ENCODE peak calls at places on chromosomes 13 and 19, in seven cellular contexts. One of them, this sample, is unnamed.

GRCh38 chr13:39941236-39941635 is 285.8 kb downstream of the COG6 start:
- DNase-seq in A549: no peak
- DNase-seq in GM20000: no peak
- DNase-seq in Calu3: no peak
- DNase-seq in upper lobe of right lung: no peak
- DNase-seq in WTC11: peak; percentile 18
- DNase-seq in dorsolateral prefrontal cortex: no peak
- DNase-seq in this sample: no peak

GRCh38 chr13:113978741-113979481 is 5.0 kb upstream of the C13orf46 start:
- DNase-seq in A549: no peak
- DNase-seq in GM20000: no peak
- DNase-seq in Calu3: no peak
- DNase-seq in upper lobe of right lung: peak; percentile 63
- DNase-seq in WTC11: peak; percentile 7
- DNase-seq in dorsolateral prefrontal cortex: no peak
- DNase-seq in this sample: no peak

GRCh38 chr19:15875075-15875474 is 22.8 kb downstream of the CYP4F2 start:
- DNase-seq in A549: no peak
- DNase-seq in GM20000: no peak
- DNase-seq in Calu3: no peak
- DNase-seq in upper lobe of right lung: no peak
- DNase-seq in WTC11: no peak
- DNase-seq in dorsolateral prefrontal cortex: no peak
- DNase-seq in this sample: no peak

GRCh38 chr19:18093439-18094161 is 4.0 kb upstream of the MAST3 start:
- DNase-seq in A549: peak; percentile 52
- DNase-seq in GM20000: no peak
- DNase-seq in Calu3: no peak
- DNase-seq in upper lobe of right lung: no peak
- DNase-seq in WTC11: no peak
- DNase-seq in dorsolateral prefrontal cortex: no peak
- DNase-seq in this sample: no peak

GRCh38 chr13:112828082-112828699 is 138.4 kb downstream of the ATP11A start:
- DNase-seq in A549: no peak
- DNase-seq in GM20000: peak; percentile 57
- DNase-seq in Calu3: no peak
- DNase-seq in upper lobe of right lung: no peak
- DNase-seq in WTC11: no peak
- DNase-seq in dorsolateral prefrontal cortex: no peak
- DNase-seq in this sample: peak; percentile 76

GRCh38 chr13:30722361-30722760 is 13.0 kb upstream of the ALOX5AP start:
- DNase-seq in A549: no peak
- DNase-seq in GM20000: no peak
- DNase-seq in Calu3: no peak
- DNase-seq in upper lobe of right lung: no peak
- DNase-seq in WTC11: no peak
- DNase-seq in dorsolateral prefrontal cortex: no peak
- DNase-seq in this sample: no peak

GRCh38 chr19:54523403-54523802 is 20.8 kb downstream of the LAIR2 start:
- DNase-seq in A549: no peak
- DNase-seq in GM20000: no peak
- DNase-seq in Calu3: no peak
- DNase-seq in upper lobe of right lung: no peak
- DNase-seq in WTC11: no peak
- DNase-seq in dorsolateral prefrontal cortex: no peak
- DNase-seq in this sample: no peak

GRCh38 chr19:2461751-2462634 is 5.2 kb upstream of the LMNB2 start:
- DNase-seq in A549: no peak
- DNase-seq in GM20000: peak; percentile 90
- DNase-seq in Calu3: peak; percentile 66
- DNase-seq in upper lobe of right lung: peak; percentile 79
- DNase-seq in WTC11: peak; percentile 78
- DNase-seq in dorsolateral prefrontal cortex: no peak
- DNase-seq in this sample: peak; percentile 89

GRCh38 chr19:51250786-51251452 is at the start of gene SIGLECL1:
- DNase-seq in A549: no peak
- DNase-seq in GM20000: no peak
- DNase-seq in Calu3: no peak
- DNase-seq in upper lobe of right lung: no peak
- DNase-seq in WTC11: peak; percentile 18
- DNase-seq in dorsolateral prefrontal cortex: no peak
- DNase-seq in this sample: no peak

GRCh38 chr13:76014618-76015315 is 378.6 kb downstream of the LMO7 start:
- DNase-seq in A549: no peak
- DNase-seq in GM20000: no peak
- DNase-seq in Calu3: peak; percentile 35
- DNase-seq in upper lobe of right lung: no peak
- DNase-seq in WTC11: no peak
- DNase-seq in dorsolateral prefrontal cortex: no peak
- DNase-seq in this sample: no peak

GRCh38 chr19:6394831-6395230 is 1.9 kb upstream of the GTF2F1 start:
- DNase-seq in A549: no peak
- DNase-seq in GM20000: no peak
- DNase-seq in Calu3: no peak
- DNase-seq in upper lobe of right lung: no peak
- DNase-seq in WTC11: no peak
- DNase-seq in dorsolateral prefrontal cortex: no peak
- DNase-seq in this sample: no peak

GRCh38 chr13:44903596-44903995 is 85.7 kb downstream of the NUFIP1 start:
- DNase-seq in A549: no peak
- DNase-seq in GM20000: no peak
- DNase-seq in Calu3: no peak
- DNase-seq in upper lobe of right lung: peak; percentile 67
- DNase-seq in WTC11: no peak
- DNase-seq in dorsolateral prefrontal cortex: no peak
- DNase-seq in this sample: no peak

GRCh38 chr13:90461398-90461797 is 886.1 kb upstream of the MIR17HG start:
- DNase-seq in A549: no peak
- DNase-seq in GM20000: no peak
- DNase-seq in Calu3: no peak
- DNase-seq in upper lobe of right lung: no peak
- DNase-seq in WTC11: no peak
- DNase-seq in dorsolateral prefrontal cortex: no peak
- DNase-seq in this sample: no peak

GRCh38 chr19:49680473-49681351 is 3.6 kb downstream of the PRMT1 start:
- DNase-seq in A549: peak; percentile 95
- DNase-seq in GM20000: peak; percentile 96
- DNase-seq in Calu3: peak; percentile 97
- DNase-seq in upper lobe of right lung: peak; percentile 95
- DNase-seq in WTC11: peak; percentile 99
- DNase-seq in dorsolateral prefrontal cortex: peak; percentile 91
- DNase-seq in this sample: peak; percentile 95

GRCh38 chr13:87810920-87811344 is 139.8 kb downstream of the SLITRK5 start:
- DNase-seq in A549: peak; percentile 21
- DNase-seq in GM20000: no peak
- DNase-seq in Calu3: no peak
- DNase-seq in upper lobe of right lung: peak; percentile 39
- DNase-seq in WTC11: no peak
- DNase-seq in dorsolateral prefrontal cortex: no peak
- DNase-seq in this sample: no peak

GRCh38 chr19:38877781-38878574 is at the start of gene RINL:
- DNase-seq in A549: no peak
- DNase-seq in GM20000: peak; percentile 87
- DNase-seq in Calu3: peak; percentile 27
- DNase-seq in upper lobe of right lung: peak; percentile 76
- DNase-seq in WTC11: no peak
- DNase-seq in dorsolateral prefrontal cortex: no peak
- DNase-seq in this sample: peak; percentile 84

GRCh38 chr13:78160793-78161192 is 242.2 kb upstream of the EDNRB start:
- DNase-seq in A549: no peak
- DNase-seq in GM20000: peak; percentile 14
- DNase-seq in Calu3: no peak
- DNase-seq in upper lobe of right lung: no peak
- DNase-seq in WTC11: no peak
- DNase-seq in dorsolateral prefrontal cortex: no peak
- DNase-seq in this sample: peak; percentile 13

GRCh38 chr13:112664501-112665203 is 25.2 kb upstream of the ATP11A start:
- DNase-seq in A549: no peak
- DNase-seq in GM20000: no peak
- DNase-seq in Calu3: no peak
- DNase-seq in upper lobe of right lung: peak; percentile 39
- DNase-seq in WTC11: no peak
- DNase-seq in dorsolateral prefrontal cortex: no peak
- DNase-seq in this sample: no peak

GRCh38 chr19:2478324-2478755 is 2.4 kb downstream of the GADD45B start:
- DNase-seq in A549: no peak
- DNase-seq in GM20000: no peak
- DNase-seq in Calu3: peak; percentile 68
- DNase-seq in upper lobe of right lung: peak; percentile 87
- DNase-seq in WTC11: no peak
- DNase-seq in dorsolateral prefrontal cortex: no peak
- DNase-seq in this sample: no peak

GRCh38 chr13:111344471-111345191 is 24.2 kb downstream of the TEX29 start:
- DNase-seq in A549: no peak
- DNase-seq in GM20000: no peak
- DNase-seq in Calu3: no peak
- DNase-seq in upper lobe of right lung: peak; percentile 89
- DNase-seq in WTC11: peak; percentile 85
- DNase-seq in dorsolateral prefrontal cortex: no peak
- DNase-seq in this sample: no peak

GRCh38 chr13:51475727-51476521 is 23.1 kb upstream of the INTS6 start:
- DNase-seq in A549: no peak
- DNase-seq in GM20000: no peak
- DNase-seq in Calu3: no peak
- DNase-seq in upper lobe of right lung: no peak
- DNase-seq in WTC11: no peak
- DNase-seq in dorsolateral prefrontal cortex: no peak
- DNase-seq in this sample: no peak

DNA sequence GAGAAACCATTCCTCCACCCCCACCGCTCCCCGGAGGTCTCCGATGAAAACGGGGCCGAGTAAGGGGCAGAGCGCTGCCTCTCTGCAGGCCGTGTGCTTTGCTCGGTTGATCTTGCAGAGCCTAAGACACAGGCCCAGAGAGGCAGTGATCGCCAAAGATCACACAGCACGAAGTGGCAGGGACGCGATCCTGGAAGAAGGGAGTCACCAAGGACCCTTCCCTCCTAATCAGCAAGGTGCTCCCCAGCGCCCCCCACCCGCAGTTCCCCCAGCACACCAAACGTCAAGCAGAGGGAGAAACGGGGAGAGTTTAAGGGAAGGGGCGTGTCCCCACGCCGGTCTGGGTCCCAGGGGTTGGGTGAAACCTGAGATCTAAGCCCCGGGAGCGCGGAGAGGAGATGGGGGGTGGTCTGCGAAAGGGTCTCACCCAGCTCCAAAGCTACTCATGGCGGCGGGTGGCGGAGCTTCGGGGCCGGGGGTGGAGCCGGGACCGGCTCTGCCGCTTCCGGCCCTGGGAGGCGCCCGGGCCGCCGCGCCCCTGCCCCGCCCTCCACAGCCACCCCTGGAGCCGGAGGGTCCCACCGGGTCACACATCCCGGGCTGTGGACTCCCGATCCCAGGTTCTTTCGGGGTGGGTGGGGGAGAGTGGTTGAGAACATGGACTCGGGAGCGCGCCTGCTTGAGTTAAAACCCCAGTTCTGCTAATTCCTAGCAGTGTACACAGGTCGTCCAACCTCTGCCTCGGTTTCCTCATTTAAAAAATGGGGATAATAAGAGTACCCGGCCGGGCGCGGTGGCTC is at the start of gene EML2:
- DNase-seq in A549: peak; percentile 71
- DNase-seq in GM20000: peak; percentile 77
- DNase-seq in Calu3: peak; percentile 80
- DNase-seq in upper lobe of right lung: peak; percentile 82
- DNase-seq in WTC11: peak; percentile 90
- DNase-seq in dorsolateral prefrontal cortex: no peak
- DNase-seq in this sample: peak; percentile 76
- TF ChIP-seq CTCF in A549: peak; percentile 60
- TF ChIP-seq CTCF in GM20000: peak; percentile 48
- TF ChIP-seq CTCF in Calu3: peak; percentile 62
- TF ChIP-seq CTCF in upper lobe of right lung: peak; percentile 34
- TF ChIP-seq CTCF in WTC11: no peak
- TF ChIP-seq CTCF in dorsolateral prefrontal cortex: no peak
- TF ChIP-seq CTCF in this sample: peak; percentile 43

GRCh38 chr13:36207672-36208071 is 6.7 kb downstream of the SOHLH2 start:
- DNase-seq in A549: no peak
- DNase-seq in GM20000: no peak
- DNase-seq in Calu3: no peak
- DNase-seq in upper lobe of right lung: no peak
- DNase-seq in WTC11: no peak
- DNase-seq in dorsolateral prefrontal cortex: no peak
- DNase-seq in this sample: no peak
- TF ChIP-seq CTCF in A549: no peak
- TF ChIP-seq CTCF in GM20000: no peak
- TF ChIP-seq CTCF in Calu3: no peak
- TF ChIP-seq CTCF in upper lobe of right lung: no peak
- TF ChIP-seq CTCF in WTC11: no peak
- TF ChIP-seq CTCF in dorsolateral prefrontal cortex: no peak
- TF ChIP-seq CTCF in this sample: no peak

DNA sequence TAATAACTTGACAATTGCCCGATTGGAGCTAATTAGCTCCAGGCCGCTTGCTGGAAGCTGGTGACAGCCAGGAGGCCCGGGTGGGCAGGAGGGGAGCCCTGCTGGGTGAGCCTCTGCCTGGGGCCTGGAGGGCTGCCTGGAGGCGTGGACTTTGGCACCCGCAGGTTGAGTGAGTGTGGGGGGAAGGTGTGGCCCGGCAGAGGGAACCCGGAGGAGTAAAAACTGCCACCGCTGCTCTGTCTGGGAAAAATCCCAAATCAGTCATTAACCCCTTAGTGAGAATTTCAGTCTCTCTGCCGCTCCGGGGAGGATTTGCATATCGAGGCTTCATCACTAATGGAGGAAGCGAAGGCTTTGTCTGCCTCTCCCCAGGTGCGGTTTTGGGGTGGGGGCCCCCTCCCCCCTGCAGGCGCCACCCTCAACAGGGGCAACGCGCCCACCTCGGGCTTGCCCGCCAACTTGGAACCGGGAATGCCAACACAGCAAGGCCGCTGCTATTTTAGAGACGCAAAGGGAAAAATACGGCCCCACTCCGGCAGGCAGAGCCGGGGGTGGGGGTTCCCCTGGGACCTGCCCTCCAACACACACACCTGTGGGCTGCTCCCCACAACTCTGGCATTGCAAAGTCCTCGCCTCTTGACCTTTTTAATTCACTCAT is 6.2 kb downstream of the EFNA2 start:
- DNase-seq in A549: no peak
- DNase-seq in GM20000: peak; percentile 85
- DNase-seq in Calu3: no peak
- DNase-seq in upper lobe of right lung: no peak
- DNase-seq in WTC11: no peak
- DNase-seq in dorsolateral prefrontal cortex: no peak
- DNase-seq in this sample: peak; percentile 82
- TF ChIP-seq CTCF in A549: no peak
- TF ChIP-seq CTCF in GM20000: no peak
- TF ChIP-seq CTCF in Calu3: no peak
- TF ChIP-seq CTCF in upper lobe of right lung: no peak
- TF ChIP-seq CTCF in WTC11: no peak
- TF ChIP-seq CTCF in dorsolateral prefrontal cortex: no peak
- TF ChIP-seq CTCF in this sample: no peak

DNA sequence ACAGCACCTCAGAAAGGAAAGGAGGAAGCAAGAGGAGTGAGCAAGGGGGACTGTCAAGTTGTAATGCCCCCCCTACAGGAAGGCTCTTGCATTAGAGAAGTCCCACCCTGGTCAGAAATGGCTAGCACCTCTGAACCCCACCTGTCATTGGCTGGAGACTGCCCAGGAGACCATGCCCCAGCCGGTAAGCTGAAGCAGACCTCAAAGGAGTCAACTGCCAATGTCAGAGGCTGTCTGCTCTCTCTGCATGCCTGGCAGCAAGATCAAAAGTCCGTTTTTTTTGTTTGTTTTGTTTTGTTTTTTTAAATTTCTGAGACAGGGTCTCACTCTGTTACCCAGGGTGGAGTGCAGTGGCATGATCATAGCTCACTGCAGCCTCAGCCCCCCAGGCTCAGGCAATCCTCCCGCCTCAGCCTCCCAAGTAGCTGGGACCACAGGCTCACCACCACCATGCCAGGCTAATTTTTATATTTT is 8.1 kb upstream of the BCL3 start:
- DNase-seq in A549: no peak
- DNase-seq in GM20000: no peak
- DNase-seq in Calu3: no peak
- DNase-seq in upper lobe of right lung: no peak
- DNase-seq in WTC11: no peak
- DNase-seq in dorsolateral prefrontal cortex: no peak
- DNase-seq in this sample: no peak
- TF ChIP-seq CTCF in A549: no peak
- TF ChIP-seq CTCF in GM20000: no peak
- TF ChIP-seq CTCF in Calu3: no peak
- TF ChIP-seq CTCF in upper lobe of right lung: no peak
- TF ChIP-seq CTCF in WTC11: no peak
- TF ChIP-seq CTCF in dorsolateral prefrontal cortex: no peak
- TF ChIP-seq CTCF in this sample: peak; percentile 24